ENCODE peak calls at places on chromosomes 6 and 20, in seven cellular contexts. B is activated T-helper 1 cell treated with anti-CD3 and anti-CD28 coated beads, Interleukin-12 subunit alpha, Interleukin-12 subunit beta, Interleukin-2, Interleukin-4 antibody, amounts not matched to agents 30 ng/mL and 10 ng/mL and 1 ng/mL, durations not matched to agents 14 hours and 24 hours and 36 hours; D is BE2C; I is GM04503; W is ACHN; X is GM20000; N is NCI-H748 treated with DMSO at 0.1 percent for 48 hours. G is an unnamed sample.
A peak's percentile ranks its signal among the peaks of the same experiment; 100 is the strongest.

GRCh38 chr6:12147557-12148316 is 135.6 kb downstream of the HIVEP1 start:
- DNase-seq in D (no peak), X (no peak), I (no peak), N (no peak), B (no peak), W (no peak), G (no peak)

GRCh38 chr6:52262620-52263344 is 18.5 kb upstream of the IL17F start:
- DNase-seq in N (no peak), X (no peak), W (no peak), B (no peak), I (no peak), D (no peak), G (no peak)

GRCh38 chr6:129719692-129720091 is 9.7 kb upstream of the ARHGAP18 start:
- DNase-seq in N (no peak), B (no peak), I (no peak), W (no peak), X (no peak), D (no peak), G (no peak)

GRCh38 chr6:30813623-30814136 is 69.3 kb upstream of the IER3 start:
- DNase-seq in X (no peak), I (no peak), W (no peak), D (no peak), B (no peak), N (no peak), G (no peak)

GRCh38 chr6:124076336-124077048 is 272.8 kb downstream of the NKAIN2 start:
- DNase-seq in X (no peak), N (no peak), I (no peak), D (no peak), W (no peak), B (no peak), G (no peak)

GRCh38 chr20:38894091-38894847 is 31.9 kb upstream of the FAM83D start:
- DNase-seq in X (no peak), D (no peak), N (no peak), I (no peak), W (no peak), B (no peak), G (no peak)

GRCh38 chr6:106750146-106750900 is 120.9 kb downstream of the QRSL1 start:
- DNase-seq in X (no peak), N (peak; percentile 72), B (no peak), D (no peak), W (no peak), I (no peak), G (no peak)

GRCh38 chr20:51569815-51570741 is 27.6 kb upstream of the NFATC2 start:
- DNase-seq in D (no peak), X (no peak), W (no peak), N (no peak), B (no peak), I (no peak), G (no peak)

GRCh38 chr6:9463311-9463710 is 951.6 kb downstream of the TFAP2A start:
- DNase-seq in I (no peak), X (no peak), W (no peak), B (no peak), N (peak; percentile 25), D (no peak), G (no peak)

GRCh38 chr6:11315743-11316437 is 83.4 kb upstream of the NEDD9 start:
- DNase-seq in I (peak; percentile 88), X (no peak), D (no peak), B (no peak), N (no peak), W (no peak), G (no peak)